ENCODE peak calls at places on chromosomes 1 and 21, in nine cellular contexts. N is RWPE1, U is SK-N-SH, D is T-helper 2 cell, Z is H54, P is iris pigment epithelial cell, V is uterus, S is hepatocyte, X is HEK293T. Q is an unnamed sample.

GRCh38 chr1:64881281-64881680 is 85.1 kb downstream of the JAK1 start:
- DNase-seq in N (no peak), U (no peak), D (no peak), Z (peak; percentile 38), P (peak; percentile 72), V (no peak), S (no peak), X (no peak), Q (no peak)

GRCh38 chr1:159860456-159860855 is 2.0 kb downstream of the VSIG8 start:
- DNase-seq in N (no peak), U (peak; percentile 75), D (no peak), Z (no peak), P (no peak), V (no peak), S (no peak), X (no peak), Q (no peak)

GRCh38 chr21:36658926-36659325 is 40.0 kb upstream of the SIM2 start:
- DNase-seq in N (no peak), U (no peak), D (no peak), Z (no peak), P (no peak), V (no peak), S (no peak), X (no peak), Q (no peak)

GRCh38 chr1:66395202-66396061 is 138.5 kb upstream of the SGIP1 start:
- DNase-seq in N (no peak), U (no peak), D (no peak), Z (no peak), P (peak; percentile 43), V (no peak), S (peak; percentile 17), X (no peak), Q (no peak)

GRCh38 chr1:112260699-112261098 is 135.3 kb upstream of the CTTNBP2NL start:
- DNase-seq in N (no peak), U (no peak), D (no peak), Z (no peak), P (no peak), V (no peak), S (no peak), X (no peak), Q (no peak)

GRCh38 chr1:26478159-26478558 is 5.9 kb downstream of the HMGN2 start:
- DNase-seq in N (no peak), U (no peak), D (no peak), Z (no peak), P (no peak), V (no peak), S (no peak), X (no peak), Q (no peak)

GRCh38 chr1:51445346-51446090 is 73.5 kb downstream of the EPS15 start:
- DNase-seq in N (no peak), U (no peak), D (no peak), Z (no peak), P (peak; percentile 29), V (no peak), S (no peak), X (no peak), Q (no peak)

GRCh38 chr1:44237721-44238457 is 24.6 kb downstream of the DMAP1 start:
- DNase-seq in N (peak; percentile 13), U (peak; percentile 74), D (no peak), Z (no peak), P (peak; percentile 27), V (peak; percentile 91), S (peak; percentile 88), X (peak; percentile 97), Q (no peak)

GRCh38 chr1:2345297-2346075 is 45.9 kb downstream of the MORN1 start:
- DNase-seq in N (no peak), U (no peak), D (no peak), Z (no peak), P (no peak), V (peak; percentile 11), S (no peak), X (no peak), Q (no peak)

GRCh38 chr1:234975122-234975940 is 153.3 kb downstream of the TOMM20 start:
- DNase-seq in N (peak; percentile 66), U (no peak), D (no peak), Z (no peak), P (peak; percentile 98), V (peak; percentile 13), S (peak; percentile 85), X (no peak), Q (no peak)

GRCh38 chr21:24895885-24896734 is 711.2 kb downstream of the MRPL39 start:
- DNase-seq in N (no peak), U (peak; percentile 1), D (no peak), Z (no peak), P (peak; percentile 1), V (no peak), S (peak; percentile 6), X (no peak), Q (no peak)

GRCh38 chr1:54604572-54605370 is 18.6 kb downstream of the FAM151A start:
- DNase-seq in N (no peak), U (no peak), D (no peak), Z (no peak), P (no peak), V (no peak), S (no peak), X (no peak), Q (no peak)

GRCh38 chr1:244010191-244010590 is 40.9 kb upstream of the ZBTB18 start:
- DNase-seq in N (no peak), U (no peak), D (peak; percentile 12), Z (no peak), P (peak; percentile 18), V (no peak), S (no peak), X (peak; percentile 31), Q (peak; percentile 26)

GRCh38 chr1:90476994-90477393 is 240.1 kb downstream of the BARHL2 start:
- DNase-seq in N (no peak), U (no peak), D (no peak), Z (no peak), P (no peak), V (no peak), S (no peak), X (no peak), Q (no peak)

GRCh38 chr1:115052454-115053083 is 22.9 kb downstream of the TSHB start:
- DNase-seq in N (peak; percentile 71), U (peak; percentile 61), D (peak; percentile 40), Z (no peak), P (peak; percentile 44), V (no peak), S (peak; percentile 81), X (peak; percentile 76), Q (peak; percentile 58)

GRCh38 chr1:23619299-23620188 is 60.2 kb upstream of the ID3 start:
- DNase-seq in N (peak; percentile 73), U (peak; percentile 78), D (peak; percentile 66), Z (no peak), P (no peak), V (no peak), S (peak; percentile 80), X (peak; percentile 33), Q (peak; percentile 38)

GRCh38 chr1:112506731-112507130 is 2.0 kb upstream of the WNT2B start:
- DNase-seq in N (no peak), U (no peak), D (no peak), Z (no peak), P (no peak), V (no peak), S (no peak), X (no peak), Q (no peak)

GRCh38 chr1:151739590-151740355 is 18.5 kb downstream of the RIIAD1 start:
- DNase-seq in N (peak; percentile 75), U (no peak), D (no peak), Z (no peak), P (no peak), V (no peak), S (peak; percentile 56), X (no peak), Q (peak; percentile 75)

GRCh38 chr1:172399369-172400072 is 21.0 kb upstream of the C1orf105 start:
- DNase-seq in N (peak; percentile 38), U (peak; percentile 29), D (no peak), Z (peak; percentile 35), P (peak; percentile 91), V (peak; percentile 73), S (peak; percentile 86), X (peak; percentile 11), Q (peak; percentile 65)

GRCh38 chr1:15322648-15323350 is 75.8 kb downstream of the FHAD1 start:
- DNase-seq in N (no peak), U (peak; percentile 57), D (no peak), Z (peak; percentile 26), P (no peak), V (no peak), S (no peak), X (no peak), Q (no peak)

GRCh38 chr1:246113555-246114095 is 393.5 kb downstream of the SMYD3 start:
- DNase-seq in N (no peak), U (peak; percentile 44), D (no peak), Z (no peak), P (peak; percentile 11), V (no peak), S (no peak), X (no peak), Q (no peak)

GRCh38 chr1:234559917-234560676 is 49.9 kb downstream of the IRF2BP2 start:
- DNase-seq in N (no peak), U (no peak), D (no peak), Z (no peak), P (no peak), V (peak; percentile 10), S (no peak), X (no peak), Q (no peak)

GRCh38 chr1:87869563-87869962 is 540.9 kb downstream of the LMO4 start:
- DNase-seq in N (peak; percentile 57), U (no peak), D (no peak), Z (no peak), P (peak; percentile 84), V (no peak), S (peak; percentile 22), X (no peak), Q (peak; percentile 8)

GRCh38 chr1:164693564-164694359 is 134.8 kb downstream of the PBX1 start:
- DNase-seq in N (no peak), U (no peak), D (no peak), Z (no peak), P (no peak), V (no peak), S (no peak), X (no peak), Q (no peak)

GRCh38 chr1:165539306-165539705 is 4.5 kb upstream of the LRRC52 start:
- DNase-seq in N (peak; percentile 6), U (no peak), D (no peak), Z (no peak), P (no peak), V (no peak), S (peak; percentile 8), X (no peak), Q (peak; percentile 68)

GRCh38 chr1:21216835-21217811 is 40.4 kb upstream of the EIF4G3 start:
- DNase-seq in N (no peak), U (peak; percentile 67), D (peak; percentile 58), Z (no peak), P (peak; percentile 38), V (peak; percentile 31), S (peak; percentile 77), X (peak; percentile 68), Q (peak; percentile 57)

GRCh38 chr1:3504151-3504822 is 49.8 kb downstream of the ARHGEF16 start:
- DNase-seq in N (peak; percentile 91), U (no peak), D (no peak), Z (peak; percentile 92), P (peak; percentile 95), V (peak; percentile 83), S (no peak), X (no peak), Q (no peak)

GRCh38 chr1:160061376-160062100 is 8.4 kb downstream of the KCNJ10 start:
- DNase-seq in N (peak; percentile 79), U (no peak), D (no peak), Z (no peak), P (no peak), V (no peak), S (no peak), X (no peak), Q (no peak)

GRCh38 chr1:107139833-107140702 is 771 bp upstream of the NTNG1 start:
- DNase-seq in N (no peak), U (peak; percentile 65), D (no peak), Z (peak; percentile 48), P (peak; percentile 41), V (no peak), S (peak; percentile 68), X (peak; percentile 52), Q (peak; percentile 18)